ENCODE peak calls at places on chromosome 3, in nine cellular contexts. G, M, A, S, C, Q, K, H and Y are unnamed samples.

GRCh38 chr3:142276780-142277179 is 51.4 kb upstream of the GK5 start:
- DNase-seq in C (no peak), Q (no peak), S (no peak), M (no peak), A (no peak), K (no peak), G (no peak), H (no peak), Y (no peak)

GRCh38 chr3:116669576-116669975 is 40.0 kb upstream of the TUSC7 start:
- DNase-seq in K (no peak), A (no peak), G (no peak), M (no peak), Q (no peak), S (no peak), C (no peak), H (no peak), Y (no peak)

GRCh38 chr3:16176391-16177030 is 2.0 kb downstream of the GALNT15 start:
- DNase-seq in Q (no peak), S (no peak), K (no peak), A (no peak), G (no peak), C (no peak), H (no peak), M (no peak), Y (no peak)

GRCh38 chr3:14876942-14877341 is 58.2 kb downstream of the FGD5 start:
- DNase-seq in C (peak; percentile 84), H (peak; percentile 87), A (no peak), G (no peak), K (no peak), S (peak; percentile 45), Q (no peak), M (no peak), Y (no peak)

GRCh38 chr3:98551754-98552153 is 20.0 kb downstream of the GPR15 start:
- DNase-seq in C (no peak), M (no peak), S (no peak), Q (no peak), K (no peak), H (no peak), A (no peak), G (no peak), Y (no peak)

GRCh38 chr3:48400824-48401433 is 28.9 kb downstream of the FBXW12 start:
- DNase-seq in K (peak; percentile 24), C (peak; percentile 73), M (no peak), S (peak; percentile 71), H (peak; percentile 45), Q (peak; percentile 73), A (peak; percentile 83), G (peak; percentile 68), Y (peak; percentile 89)

GRCh38 chr3:103127116-103127630 is 692.4 kb downstream of the ZPLD1 start:
- DNase-seq in M (no peak), K (no peak), C (no peak), A (no peak), S (no peak), Q (no peak), H (no peak), G (no peak), Y (no peak)

GRCh38 chr3:150180349-150180748 is 209.7 kb upstream of the PFN2 start:
- DNase-seq in Q (no peak), A (no peak), S (no peak), C (no peak), H (no peak), M (no peak), G (no peak), K (no peak), Y (no peak)

GRCh38 chr3:177680442-177680821 is 483.1 kb upstream of the TBL1XR1 start:
- DNase-seq in Q (no peak), K (no peak), M (no peak), A (no peak), H (no peak), S (no peak), C (no peak), G (no peak), Y (no peak)

GRCh38 chr3:126111566-126112475 is 27.9 kb upstream of the SLC41A3 start:
- DNase-seq in Q (no peak), M (no peak), A (no peak), G (no peak), K (peak; percentile 12), S (no peak), H (peak; percentile 11), C (no peak), Y (no peak)

GRCh38 chr3:126112531-126113237 is 28.8 kb upstream of the SLC41A3 start:
- DNase-seq in S (no peak), H (peak; percentile 14), A (no peak), G (no peak), C (no peak), Q (no peak), K (peak; percentile 3), M (no peak), Y (no peak)

GRCh38 chr3:126114406-126115386 is 30.8 kb upstream of the SLC41A3 start:
- DNase-seq in S (no peak), Q (no peak), A (no peak), H (peak; percentile 14), K (peak; percentile 10), M (no peak), C (no peak), G (no peak), Y (no peak)

GRCh38 chr3:126113238-126113555 is 29.3 kb upstream of the SLC41A3 start:
- DNase-seq in Q (no peak), S (no peak), A (no peak), H (peak; percentile 17), K (no peak), M (no peak), C (no peak), G (no peak), Y (no peak)

DNA sequence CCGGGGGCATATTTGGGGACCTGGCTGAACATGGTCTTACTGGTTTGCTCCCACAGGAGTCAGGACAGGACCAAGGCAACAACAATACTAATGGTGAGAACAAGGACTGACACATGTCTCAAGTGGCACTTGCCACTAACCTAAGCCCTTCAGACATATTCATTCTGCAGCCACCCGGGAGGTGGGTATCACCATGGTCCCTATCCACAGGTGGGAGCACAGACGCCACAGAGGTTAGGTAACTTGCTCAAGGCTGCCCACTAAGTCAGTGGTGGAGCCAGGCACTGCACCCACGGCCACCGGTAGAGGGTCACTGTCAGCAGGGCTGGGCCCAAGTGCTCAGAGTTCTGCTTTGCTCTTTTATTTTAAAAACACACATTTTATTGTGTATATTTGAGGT is 29.8 kb upstream of the SLC41A3 start:
- DNase-seq in A (peak; percentile 58), K (peak; percentile 4), S (no peak), Q (peak; percentile 23), G (no peak), H (no peak), C (no peak), M (no peak), Y (no peak)
- TF ChIP-seq CTCF in A (peak; percentile 42), K (no peak), S (no peak), Q (peak; percentile 21), G (peak; percentile 42), H (no peak), C (no peak), M (peak; percentile 58), Y (no peak)

DNA sequence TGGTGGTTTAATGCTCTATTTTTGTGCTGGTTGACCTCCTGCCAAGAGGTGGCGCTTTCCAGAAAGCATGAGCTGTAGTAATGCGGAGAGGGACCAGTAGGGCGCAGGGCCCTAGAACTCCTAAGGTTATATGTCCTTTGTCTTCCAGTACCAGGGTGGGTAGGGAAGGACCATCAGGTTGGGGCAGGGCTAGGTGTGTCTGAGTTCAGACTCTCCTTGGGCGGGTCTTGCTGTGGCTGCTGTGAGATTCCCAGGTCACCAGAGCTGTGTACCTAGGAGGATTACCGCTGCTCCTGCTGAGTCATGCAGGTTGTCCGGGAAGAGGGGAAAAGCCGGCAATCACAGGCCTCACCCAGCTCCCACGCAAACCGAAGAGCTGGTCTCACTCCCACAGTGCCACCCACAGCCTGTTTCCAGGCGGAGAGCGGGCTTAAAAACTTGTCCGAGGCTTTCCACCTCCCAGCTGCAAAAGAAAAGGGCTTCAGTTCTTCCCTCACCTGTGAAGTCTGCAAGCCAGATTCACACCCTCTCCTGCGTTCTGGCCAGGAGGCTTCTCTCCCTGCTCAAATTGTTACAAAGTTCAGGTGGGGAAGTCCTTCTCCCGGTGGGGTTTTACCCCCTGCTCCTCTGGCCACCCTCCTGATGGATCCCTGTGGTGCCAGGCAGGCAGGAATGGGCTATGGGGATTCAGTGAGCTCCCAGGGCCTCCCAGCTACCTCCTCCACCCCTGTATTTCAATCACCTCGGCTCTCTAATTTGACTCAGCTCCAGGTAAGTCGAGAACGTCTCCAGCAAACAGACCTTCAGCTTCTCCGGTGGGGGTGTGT is 37.7 kb upstream of the BCHE start:
- DNase-seq in Q (no peak), S (no peak), C (no peak), G (no peak), A (peak; percentile 33), M (no peak), K (no peak), H (no peak), Y (no peak)
- TF ChIP-seq CTCF in Q (no peak), S (no peak), C (no peak), G (no peak), A (peak; percentile 50), M (no peak), K (no peak), H (no peak), Y (no peak)

GRCh38 chr3:58214484-58215316 is 3.9 kb upstream of the DNASE1L3 start:
- DNase-seq in S (no peak), M (no peak), C (no peak), G (peak; percentile 66), Q (peak; percentile 80), K (peak; percentile 51), H (peak; percentile 34), A (peak; percentile 52), Y (peak; percentile 56)
- TF ChIP-seq CTCF in S (no peak), M (no peak), C (no peak), G (peak; percentile 48), Q (no peak), K (no peak), H (no peak), A (peak; percentile 12), Y (no peak)

DNA sequence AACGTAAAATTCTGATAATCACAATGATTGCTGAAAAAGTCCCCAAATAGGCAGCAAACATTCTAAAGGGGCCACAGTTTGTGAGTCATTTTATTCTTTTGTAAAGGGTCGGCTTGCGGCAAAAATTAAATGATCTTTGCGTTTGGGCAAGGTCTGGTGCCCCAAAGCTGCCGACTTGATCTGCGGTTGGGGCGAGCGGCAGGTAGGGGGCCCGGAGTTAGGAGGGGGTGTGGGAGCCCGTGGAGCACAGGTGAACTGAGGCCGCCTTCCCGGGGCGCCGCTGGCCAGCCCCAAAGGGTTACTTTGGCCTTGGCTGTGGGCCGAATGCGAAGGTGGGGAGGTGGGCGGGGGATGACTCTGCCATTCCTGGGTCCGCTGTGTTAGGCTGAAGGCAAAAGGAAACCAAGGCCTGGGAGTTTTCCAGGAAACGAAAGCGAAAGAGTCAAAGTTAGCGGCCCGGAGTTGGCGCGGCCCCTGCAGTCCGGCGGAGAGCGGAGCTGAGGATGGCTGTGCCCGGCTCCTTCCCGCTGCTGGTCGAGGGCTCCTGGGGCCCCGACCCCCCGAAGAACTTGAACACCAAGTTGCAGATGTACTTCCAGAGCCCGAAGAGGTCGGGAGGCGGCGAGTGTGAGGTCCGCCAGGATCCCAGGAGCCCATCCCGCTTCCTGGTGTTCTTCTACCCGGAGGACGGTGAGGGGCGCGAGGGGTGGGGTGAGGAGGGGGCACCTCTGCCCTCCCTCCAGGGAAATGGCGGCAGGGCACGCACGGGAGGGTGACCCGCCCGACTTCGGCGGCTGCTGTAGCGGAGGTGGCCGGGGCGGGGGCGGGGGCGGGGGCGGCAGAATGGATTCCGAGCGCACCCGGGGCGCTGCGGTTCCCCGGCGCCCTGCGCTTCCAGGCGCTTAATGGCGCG is at the start of gene PARP14:
- DNase-seq in S (peak; percentile 77), M (peak; percentile 28), C (peak; percentile 71), G (peak; percentile 81), Q (peak; percentile 76), H (peak; percentile 84), A (peak; percentile 89), K (peak; percentile 57), Y (peak; percentile 79)
- TF ChIP-seq CTCF in S (no peak), M (peak; percentile 11), C (no peak), G (no peak), Q (no peak), H (no peak), A (no peak), K (no peak), Y (no peak)